ENCODE peak calls at places on chromosomes 2 and 18, in six cellular contexts. E is cardiac muscle cell; N is CD8-positive, alpha-beta memory T cell; C is AML-193; T is HFFc6; U is aorta. L is an unnamed sample.

GRCh38 chr2:218284106-218284811 is 8.0 kb downstream of the TMBIM1 start:
- DNase-seq in E (peak), N (peak), T (peak), C (no peak), U (peak), L (no peak)

GRCh38 chr18:34957119-34957863 is 83.9 kb upstream of the MAPRE2 start:
- DNase-seq in U (no peak), N (no peak), C (no peak), E (peak), T (no peak), L (no peak)

GRCh38 chr2:204108301-204108700 is 171.7 kb downstream of the ICOS start:
- DNase-seq in N (peak), U (no peak), C (no peak), T (no peak), E (peak), L (peak)

GRCh38 chr2:71949537-71949798 is 198.2 kb downstream of the CYP26B1 start:
- DNase-seq in C (no peak), T (no peak), N (no peak), U (no peak), E (no peak), L (no peak)

GRCh38 chr2:86027913-86028762 is 77.5 kb downstream of the POLR1A start:
- DNase-seq in T (no peak), U (peak), N (no peak), C (no peak), E (no peak), L (no peak)

GRCh38 chr2:179790235-179790895 is 71.0 kb downstream of the ZNF385B start:
- DNase-seq in N (no peak), T (no peak), C (no peak), U (no peak), E (no peak), L (no peak)

GRCh38 chr2:80086831-80087230 is 217.7 kb downstream of the LRRTM1 start:
- DNase-seq in U (no peak), C (no peak), T (peak), E (peak), N (no peak), L (no peak)

GRCh38 chr18:23284629-23285028 is 149.3 kb downstream of the CABLES1 start:
- DNase-seq in E (no peak), N (no peak), C (no peak), U (no peak), T (no peak), L (no peak)

GRCh38 chr2:175282300-175282699 is 100.8 kb upstream of the ATP5MC3 start:
- DNase-seq in U (no peak), T (peak), E (peak), N (no peak), C (peak), L (peak)

GRCh38 chr2:238202326-238203103 is 980 bp downstream of the ILKAP start:
- DNase-seq in T (no peak), E (peak), U (no peak), C (peak), N (no peak), L (no peak)

GRCh38 chr2:179768765-179769164 is 92.6 kb downstream of the ZNF385B start:
- DNase-seq in U (no peak), C (no peak), N (no peak), T (no peak), E (peak), L (no peak)

GRCh38 chr2:8536686-8537571 is 144.9 kb upstream of the ID2 start:
- DNase-seq in C (no peak), U (peak), T (no peak), N (no peak), E (peak), L (no peak)

GRCh38 chr2:185187421-185187820 is 551.2 kb upstream of the FSIP2 start:
- DNase-seq in U (no peak), N (no peak), T (no peak), E (no peak), C (no peak), L (no peak)

GRCh38 chr2:68709421-68709911 is 25.1 kb upstream of the ARHGAP25 start:
- DNase-seq in E (peak), T (peak), C (peak), U (no peak), N (no peak), L (no peak)

GRCh38 chr2:207046642-207047213 is 107.4 kb downstream of the CPO start:
- DNase-seq in N (no peak), C (peak), E (peak), T (no peak), U (no peak), L (peak)

GRCh38 chr2:147846382-147847081 is 1.7 kb downstream of the ACVR2A start:
- DNase-seq in E (peak), T (no peak), C (no peak), U (no peak), N (no peak), L (no peak)

GRCh38 chr18:69400976-69401474 is 337 bp downstream of the DOK6 start:
- DNase-seq in C (no peak), U (peak), T (no peak), E (peak), N (no peak), L (no peak)

GRCh38 chr18:27967938-27968803 is 208.8 kb downstream of the CDH2 start:
- DNase-seq in U (no peak), N (no peak), C (no peak), T (no peak), E (peak), L (no peak)

GRCh38 chr2:152432206-152432653 is 97.3 kb downstream of the FMNL2 start:
- DNase-seq in U (no peak), N (no peak), T (peak), C (peak), E (peak), L (no peak)

GRCh38 chr2:219344756-219345458 is 12.4 kb upstream of the RESP18 start:
- DNase-seq in C (peak), N (no peak), T (no peak), U (peak), E (peak), L (no peak)

GRCh38 chr18:75065251-75066000 is 143.5 kb downstream of the PTGR3 start:
- DNase-seq in T (no peak), E (no peak), U (no peak), C (no peak), N (no peak), L (no peak)

GRCh38 chr2:216119986-216120385 is 10.8 kb downstream of the XRCC5 start:
- DNase-seq in U (no peak), E (no peak), C (no peak), N (no peak), T (no peak), L (peak)

GRCh38 chr2:219573166-219573565 is 1.1 kb downstream of the INHA start:
- DNase-seq in U (no peak), N (no peak), T (no peak), C (no peak), E (no peak), L (no peak)

GRCh38 chr2:141942006-141942789 is 188.6 kb downstream of the LRP1B start:
- DNase-seq in T (no peak), C (no peak), N (no peak), U (no peak), E (no peak), L (no peak)

GRCh38 chr18:37494406-37494805 is 71.2 kb downstream of the CELF4 start:
- DNase-seq in N (no peak), U (no peak), T (no peak), E (no peak), C (no peak), L (no peak)

GRCh38 chr2:19349911-19350677 is 8.3 kb downstream of the OSR1 start:
- DNase-seq in T (no peak), N (peak), E (peak), U (peak), C (no peak), L (no peak)

GRCh38 chr2:49619804-49620203 is 465.5 kb upstream of the FSHR start:
- DNase-seq in U (no peak), C (no peak), T (no peak), N (no peak), E (peak), L (no peak)

GRCh38 chr2:187679454-187679853 is 125.2 kb upstream of the TFPI start:
- DNase-seq in U (no peak), E (no peak), T (peak), N (no peak), C (no peak), L (no peak)

GRCh38 chr2:188609321-188610049 is 317.8 kb downstream of the GULP1 start:
- DNase-seq in C (no peak), E (peak), T (no peak), N (no peak), U (no peak), L (no peak)

GRCh38 chr2:197426723-197427122 is 8.1 kb downstream of the SF3B1 start:
- DNase-seq in N (no peak), U (no peak), E (peak), C (no peak), T (no peak), L (no peak)

GRCh38 chr2:206586609-206587008 is 55.7 kb upstream of the FAM237A start:
- DNase-seq in U (no peak), C (no peak), E (no peak), T (no peak), N (no peak), L (no peak)

GRCh38 chr18:69233465-69234054 is 167.1 kb upstream of the DOK6 start:
- DNase-seq in N (no peak), E (peak), U (no peak), C (no peak), T (no peak), L (no peak)

GRCh38 chr2:8619071-8619470 is 62.8 kb upstream of the ID2 start:
- DNase-seq in U (peak), E (no peak), T (no peak), N (no peak), C (no peak), L (no peak)